ENCODE peak calls at places on chromosomes 4 and X, in five cellular contexts. J is GM12878, A is SK-N-SH, S is HepG2, F is K562. X is an unnamed sample.

GRCh38 chrX:74291577-74291963 is 12.4 kb upstream of the ZCCHC13 start:
- DNase-seq in J (no peak), A (no peak), S (no peak), F (peak), X (no peak)

GRCh38 chr4:142687547-142688275 is 158.4 kb downstream of the INPP4B start:
- DNase-seq in J (no peak), A (no peak), S (no peak), F (no peak), X (no peak)

GRCh38 chrX:18886344-18887161 is 97.4 kb downstream of the PHKA2 start:
- DNase-seq in J (peak), A (peak), S (peak), F (peak), X (peak)

GRCh38 chr4:118753685-118754084 is 68.5 kb downstream of the METTL14 start:
- DNase-seq in J (no peak), A (no peak), S (no peak), F (no peak), X (no peak)

GRCh38 chr4:19455850-19456602 is 795.7 kb upstream of the SLIT2 start:
- DNase-seq in J (no peak), A (no peak), S (no peak), F (no peak), X (no peak)

GRCh38 chrX:150348365-150348764 is 14.8 kb upstream of the MAMLD1 start:
- DNase-seq in J (no peak), A (no peak), S (no peak), F (no peak), X (no peak)

GRCh38 chrX:7190157-7190556 is 42.2 kb upstream of the PUDP start:
- DNase-seq in J (no peak), A (no peak), S (no peak), F (no peak), X (no peak)

GRCh38 chr4:26131711-26132110 is 189.1 kb upstream of the RBPJ start:
- DNase-seq in J (peak), A (no peak), S (no peak), F (no peak), X (no peak)

GRCh38 chr4:54588404-54588803 is 69.4 kb upstream of the KIT start:
- DNase-seq in J (no peak), A (no peak), S (no peak), F (no peak), X (no peak)

GRCh38 chr4:162683659-162684370 is 482.9 kb downstream of the NAF1 start:
- DNase-seq in J (no peak), A (no peak), S (peak), F (no peak), X (no peak)

GRCh38 chrX:129876734-129877395 is 29.1 kb upstream of the UTP14A start:
- DNase-seq in J (no peak), A (no peak), S (peak), F (no peak), X (no peak)

GRCh38 chr4:188400456-188400855 is 261.2 kb downstream of the TRIML1 start:
- DNase-seq in J (no peak), A (no peak), S (no peak), F (no peak), X (no peak)

GRCh38 chr4:188399834-188400233 is 260.6 kb downstream of the TRIML1 start:
- DNase-seq in J (no peak), A (no peak), S (no peak), F (no peak), X (no peak)

GRCh38 chr4:188408244-188409067 is 269.2 kb downstream of the TRIML1 start:
- DNase-seq in J (no peak), A (no peak), S (no peak), F (no peak), X (no peak)

DNA sequence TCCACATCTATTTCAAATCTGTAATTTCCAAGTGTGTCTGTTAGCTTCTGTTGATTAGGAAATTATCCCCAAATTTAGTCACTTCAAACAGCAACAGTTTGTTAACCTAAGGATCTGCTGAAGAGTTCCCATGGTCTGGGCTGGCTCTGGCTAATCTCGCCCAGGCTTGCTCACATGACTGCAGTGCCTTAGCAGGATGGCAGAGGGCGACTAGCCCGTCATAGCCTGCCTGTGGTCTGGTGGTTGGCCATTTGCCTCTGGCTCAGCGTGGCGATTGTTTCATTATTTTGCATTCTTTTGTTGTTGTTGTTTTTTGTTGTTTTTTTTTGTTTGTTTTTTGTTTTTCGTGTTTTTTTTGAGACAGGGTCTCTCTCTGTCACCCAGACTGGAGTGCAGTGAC is 264.0 kb downstream of the TRIML1 start:
- DNase-seq in J (no peak), A (peak), S (no peak), F (no peak), X (no peak)
- TF ChIP-seq FOXM1 in J (no peak), A (no peak), S (no peak), F (no peak), X (no peak)

DNA sequence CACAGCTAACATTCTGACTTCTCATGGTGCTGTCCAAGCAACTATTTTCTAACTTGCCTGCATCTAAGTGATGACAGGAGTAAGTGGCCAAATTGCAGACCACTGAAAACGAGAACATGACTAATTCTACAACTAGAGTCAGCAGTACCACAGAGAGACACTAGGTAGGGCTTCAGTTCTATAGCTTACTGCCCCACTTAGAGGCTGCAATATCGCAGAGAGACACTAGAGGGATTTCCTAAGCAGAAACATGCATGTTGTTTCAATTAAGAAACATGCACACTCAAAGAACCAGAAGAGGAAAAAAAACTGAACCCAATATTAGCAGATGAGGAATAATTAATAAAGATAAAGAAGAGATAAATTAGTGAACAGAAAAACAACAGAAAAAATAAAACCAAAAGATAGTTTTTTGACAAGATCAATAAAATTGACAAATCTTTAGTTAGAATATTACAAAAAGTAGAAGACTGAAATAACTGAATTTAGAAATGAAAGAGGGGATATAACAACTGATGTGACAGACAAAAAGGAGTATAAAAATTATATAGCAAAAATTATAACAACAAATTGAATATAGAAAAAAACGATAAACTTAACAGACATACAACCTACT is 100.8 kb downstream of the SPIN4 start:
- DNase-seq in J (peak), A (peak), S (peak), F (peak), X (peak)
- TF ChIP-seq FOXM1 in J (no peak), A (no peak), S (no peak), F (no peak), X (no peak)

DNA sequence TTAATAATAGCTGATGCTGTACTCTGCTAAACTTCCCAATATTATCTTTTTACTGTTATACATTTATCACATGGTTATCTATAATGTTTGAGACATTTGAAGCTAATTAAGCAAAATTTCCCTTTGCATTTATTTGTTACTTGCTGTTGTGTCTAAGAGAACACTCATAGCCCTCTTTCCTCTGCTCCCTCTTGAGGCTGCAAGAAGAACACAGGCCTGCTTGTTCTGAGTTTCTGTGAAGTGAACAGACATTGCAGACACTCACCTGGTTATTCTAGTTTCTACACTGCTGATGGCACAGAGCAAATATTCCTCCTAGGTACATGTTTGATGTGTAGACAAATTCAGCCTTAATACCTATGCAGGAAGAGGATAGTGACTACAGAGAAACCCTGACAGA is 367.8 kb downstream of the GASK1B start:
- DNase-seq in J (no peak), A (no peak), S (peak), F (no peak), X (peak)
- TF ChIP-seq FOXM1 in J (no peak), A (no peak), S (no peak), F (no peak), X (no peak)

GRCh38 chr4:76532810-76533209 is 97.8 kb downstream of the SHROOM3 start:
- DNase-seq in J (no peak), A (no peak), S (no peak), F (no peak), X (no peak)

GRCh38 chr4:76533314-76533713 is 98.3 kb downstream of the SHROOM3 start:
- DNase-seq in J (no peak), A (no peak), S (no peak), F (no peak), X (no peak)

GRCh38 chr4:76538296-76538695 is 103.3 kb downstream of the SHROOM3 start:
- DNase-seq in J (no peak), A (no peak), S (no peak), F (no peak), X (no peak)

GRCh38 chr4:76536381-76536689 is 101.3 kb downstream of the SHROOM3 start:
- DNase-seq in J (no peak), A (no peak), S (no peak), F (no peak), X (no peak)

GRCh38 chr4:76535603-76536380 is 100.8 kb downstream of the SHROOM3 start:
- DNase-seq in J (no peak), A (no peak), S (no peak), F (no peak), X (no peak)
- TF ChIP-seq FOXM1 in J (no peak), A (no peak), S (no peak), F (no peak), X (no peak)

DNA sequence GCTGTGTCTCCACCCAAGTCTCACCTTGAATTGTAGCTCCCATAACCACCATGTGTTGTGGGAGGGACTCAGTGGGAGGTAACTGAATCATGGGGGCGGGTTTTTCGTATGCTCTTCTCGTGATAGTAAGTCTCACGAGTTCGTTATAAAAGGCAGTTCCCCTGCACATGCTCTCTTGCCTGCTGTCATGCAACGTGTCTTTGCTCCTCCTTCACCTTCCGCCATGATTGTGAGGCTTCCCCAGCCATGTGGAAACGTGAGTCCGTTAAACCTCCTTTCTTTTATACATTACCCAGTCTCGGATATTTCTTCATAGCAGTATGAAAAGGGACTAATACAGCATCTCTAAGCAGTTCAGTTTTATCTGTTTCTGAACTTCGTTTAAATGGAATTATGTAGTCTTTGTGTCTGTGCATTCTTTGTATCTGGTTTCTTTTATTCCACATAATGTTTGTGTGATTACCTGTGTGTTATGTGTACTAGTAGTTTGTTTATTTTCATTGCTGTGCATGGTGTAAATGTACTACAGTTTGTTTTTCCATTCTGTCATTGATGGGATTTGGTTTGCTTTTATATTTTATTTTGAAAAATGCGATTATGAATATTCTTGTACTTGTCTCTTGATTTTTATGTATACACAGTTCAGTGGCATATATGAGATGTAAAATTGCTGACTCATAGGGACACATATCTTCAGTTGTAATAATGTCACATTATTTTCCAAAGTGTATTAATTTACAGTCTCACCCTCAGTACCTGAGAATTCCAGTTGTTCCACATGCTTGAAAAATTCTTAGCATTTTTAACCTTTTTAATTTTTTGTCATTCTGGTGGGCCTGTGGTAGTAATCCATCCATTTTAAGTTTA is 304.9 kb downstream of the GBA3 start:
- DNase-seq in J (no peak), A (no peak), S (no peak), F (peak), X (no peak)
- TF ChIP-seq FOXM1 in J (no peak), A (no peak), S (no peak), F (no peak), X (no peak)

GRCh38 chr4:46081674-46082073 is 42.2 kb downstream of the GABRG1 start:
- DNase-seq in J (no peak), A (no peak), S (no peak), F (no peak), X (no peak)

DNA sequence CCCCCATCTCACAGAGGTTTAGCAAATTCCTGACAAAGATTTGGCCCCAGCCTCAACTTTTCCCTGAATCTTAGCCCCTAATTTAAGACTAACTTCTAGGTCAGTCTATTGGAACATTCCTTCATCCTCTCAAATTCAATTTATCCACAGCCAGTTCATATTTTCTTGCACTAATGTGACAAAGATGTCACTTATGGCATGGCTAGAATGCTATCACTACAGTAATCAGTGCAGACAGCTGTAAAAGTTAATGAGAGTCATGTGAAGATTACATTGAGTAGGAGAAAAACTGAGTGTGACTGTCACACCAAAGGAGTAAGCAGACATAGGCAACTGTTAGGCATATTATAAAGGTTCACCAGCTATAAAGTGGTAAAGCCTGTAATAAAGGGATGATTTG is 42.6 kb downstream of the GABRG1 start:
- DNase-seq in J (no peak), A (no peak), S (no peak), F (no peak), X (no peak)
- TF ChIP-seq FOXM1 in J (no peak), A (no peak), S (no peak), F (no peak), X (no peak)

GRCh38 chr4:123340381-123340701 is 56.3 kb upstream of the SPRY1 start:
- DNase-seq in J (no peak), A (no peak), S (peak), F (no peak), X (no peak)
- TF ChIP-seq FOXM1 in J (no peak), A (no peak), S (no peak), F (no peak), X (no peak)

GRCh38 chr4:114791976-114792375 is 193.4 kb downstream of the UGT8 start:
- DNase-seq in J (no peak), A (no peak), S (no peak), F (no peak), X (no peak)
- TF ChIP-seq FOXM1 in J (no peak), A (no peak), S (no peak), F (no peak), X (no peak)

GRCh38 chrX:153900806-153901752 is 3.4 kb upstream of the AVPR2 start:
- DNase-seq in J (peak), A (peak), S (no peak), F (peak), X (peak)
- TF ChIP-seq FOXM1 in J (no peak), A (no peak), S (no peak), F (no peak), X (no peak)